ENCODE peak calls at places on chromosomes 7 and 10, in five cellular contexts. G is A549, Q is GM12878, T is K562, L is HepG2. B is an unnamed sample.
A peak's percentile ranks its signal among the peaks of the same experiment; 100 is the strongest.

GRCh38 chr7:45407730-45408406 is 166.3 kb upstream of the ADCY1 start:
- DNase-seq in G (no peak), Q (no peak), T (peak; percentile 21), L (no peak), B (peak; percentile 85)

GRCh38 chr10:25175527-25176420 is 973 bp downstream of the GPR158 start:
- DNase-seq in G (no peak), Q (no peak), T (no peak), L (no peak), B (peak; percentile 66)

GRCh38 chr7:155961241-155962190 is 149.3 kb upstream of the SHH start:
- DNase-seq in G (no peak), Q (no peak), T (no peak), L (peak; percentile 61), B (no peak)

GRCh38 chr10:76393875-76394706 is 962.7 kb downstream of the LRMDA start:
- DNase-seq in G (no peak), Q (no peak), T (no peak), L (no peak), B (no peak)

GRCh38 chr10:110168601-110169481 is 38.6 kb upstream of the MXI1 start:
- DNase-seq in G (no peak), Q (no peak), T (no peak), L (peak; percentile 50), B (peak; percentile 87)

GRCh38 chr10:95464280-95464679 is 96.9 kb downstream of the SORBS1 start:
- DNase-seq in G (no peak), Q (no peak), T (no peak), L (no peak), B (no peak)

GRCh38 chr10:77455538-77455937 is 182.1 kb downstream of the KCNMA1 start:
- DNase-seq in G (peak; percentile 25), Q (no peak), T (no peak), L (no peak), B (no peak)

GRCh38 chr10:10599994-10600393 is 417.7 kb upstream of the CELF2 start:
- DNase-seq in G (no peak), Q (no peak), T (no peak), L (no peak), B (no peak)

GRCh38 chr10:25059990-25060389 is 43.6 kb downstream of the THNSL1 start:
- DNase-seq in G (peak; percentile 78), Q (no peak), T (peak; percentile 37), L (peak; percentile 87), B (peak; percentile 15)

GRCh38 chr10:60646966-60647796 is 131.1 kb upstream of the CDK1 start:
- DNase-seq in G (peak; percentile 16), Q (peak; percentile 17), T (peak; percentile 32), L (peak; percentile 46), B (peak; percentile 82)

GRCh38 chr10:30422981-30423654 is 10.9 kb upstream of the MAP3K8 start:
- DNase-seq in G (peak; percentile 89), Q (no peak), T (no peak), L (peak; percentile 89), B (peak; percentile 89)

GRCh38 chr10:48478469-48478868 is 126.4 kb downstream of the ARHGAP22 start:
- DNase-seq in G (no peak), Q (no peak), T (no peak), L (no peak), B (no peak)

GRCh38 chr10:71244638-71245419 is 32.5 kb downstream of the UNC5B start:
- DNase-seq in G (no peak), Q (no peak), T (no peak), L (no peak), B (no peak)

GRCh38 chr10:29627201-29628105 is 7.3 kb downstream of the SVIL start:
- DNase-seq in G (no peak), Q (no peak), T (no peak), L (no peak), B (no peak)

GRCh38 chr7:81761821-81762220 is 8.0 kb downstream of the HGF start:
- DNase-seq in G (no peak), Q (no peak), T (no peak), L (no peak), B (peak; percentile 61)

GRCh38 chr7:120184866-120185265 is 88.1 kb upstream of the KCND2 start:
- DNase-seq in G (no peak), Q (no peak), T (no peak), L (no peak), B (no peak)

GRCh38 chr10:1601371-1601906 is 135.9 kb downstream of the ADARB2 start:
- DNase-seq in G (no peak), Q (no peak), T (no peak), L (no peak), B (no peak)

GRCh38 chr10:86282664-86283465 is 83.7 kb downstream of the GRID1 start:
- DNase-seq in G (no peak), Q (no peak), T (no peak), L (no peak), B (no peak)

GRCh38 chr10:12418725-12419278 is 69.5 kb downstream of the CAMK1D start:
- DNase-seq in G (no peak), Q (no peak), T (no peak), L (no peak), B (no peak)

GRCh38 chr10:2936816-2937215 is 130.5 kb upstream of the PFKP start:
- DNase-seq in G (no peak), Q (no peak), T (no peak), L (no peak), B (no peak)

GRCh38 chr7:123242467-123243097 is 42.8 kb upstream of the SLC13A1 start:
- DNase-seq in G (no peak), Q (no peak), T (no peak), L (no peak), B (no peak)

GRCh38 chr7:112938895-112939588 is 147.6 kb downstream of the GPR85 start:
- DNase-seq in G (peak; percentile 21), Q (no peak), T (peak; percentile 56), L (peak; percentile 5), B (peak; percentile 87)

DNA sequence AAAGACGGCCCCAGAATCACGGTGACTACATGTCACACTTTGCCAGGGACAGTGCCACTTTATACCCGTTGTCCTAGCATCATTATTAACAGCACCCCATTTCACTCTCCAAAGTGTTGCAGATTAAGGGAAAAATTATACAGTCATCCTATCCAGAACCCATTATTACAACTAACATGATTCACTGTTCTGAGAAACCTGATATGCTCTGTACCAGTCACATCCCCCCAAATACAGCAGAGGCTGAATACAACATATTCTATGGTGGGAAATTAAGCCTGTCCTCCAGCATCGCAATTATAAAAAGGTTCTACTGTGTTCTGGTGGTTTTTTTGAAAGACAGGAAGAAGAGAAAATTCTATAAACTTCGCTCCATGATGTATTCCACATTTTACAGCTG is 162.1 kb downstream of the JAZF1 start:
- DNase-seq in G (no peak), Q (no peak), T (no peak), L (no peak), B (no peak)
- TF ChIP-seq REST in G (no peak), Q (no peak), T (no peak), L (no peak), B (no peak)

GRCh38 chr7:49775949-49776443 is 2.6 kb downstream of the VWC2 start:
- DNase-seq in G (no peak), Q (no peak), T (no peak), L (no peak), B (peak; percentile 28)
- H3K4me3 ChIP-seq in G (no peak overlapping the region), Q (no peak overlapping the region), T (no peak overlapping the region), L (no peak overlapping the region), B (peak overlapping the region; percentile 79)

GRCh38 chr10:127888526-127889312 is 4.0 kb downstream of the CLRN3 start:
- DNase-seq in G (no peak), Q (no peak), T (no peak), L (no peak), B (no peak)
- TF ChIP-seq JUNB in G (no peak), Q (no peak), T (no peak), L (no peak), B (no peak)

GRCh38 chr7:48049850-48050249 is 14.5 kb downstream of the C7orf57 start:
- DNase-seq in G (no peak), Q (no peak), T (no peak), L (no peak), B (no peak)

GRCh38 chr7:48048113-48048512 is 12.8 kb downstream of the C7orf57 start:
- DNase-seq in G (no peak), Q (no peak), T (no peak), L (no peak), B (no peak)

GRCh38 chr7:48053823-48054222 is 18.5 kb downstream of the C7orf57 start:
- DNase-seq in G (no peak), Q (no peak), T (no peak), L (no peak), B (no peak)

GRCh38 chr7:48052748-48053147 is 17.4 kb downstream of the C7orf57 start:
- DNase-seq in G (no peak), Q (no peak), T (no peak), L (no peak), B (no peak)
- TF ChIP-seq REST in G (no peak), Q (no peak), T (no peak), L (no peak), B (no peak)